ENCODE peak calls at places on chromosome 5, in four cellular contexts. N, U, R and T are unnamed samples.

GRCh38 chr5:168479166-168479565 is 7.1 kb upstream of the RARS1 start:
- DNase-seq in N (no peak), U (no peak), R (no peak), T (peak; percentile 17)

GRCh38 chr5:89930591-89931383 is 478.8 kb downstream of the CETN3 start:
- DNase-seq in N (no peak), U (no peak), R (no peak), T (no peak)

GRCh38 chr5:38994329-38994927 is 79.8 kb downstream of the RICTOR start:
- DNase-seq in N (no peak), U (no peak), R (no peak), T (no peak)

GRCh38 chr5:14753292-14753691 is 88.8 kb downstream of the OTULIN start:
- DNase-seq in N (no peak), U (no peak), R (no peak), T (no peak)

GRCh38 chr5:168334161-168335094 is 43.0 kb downstream of the WWC1 start:
- DNase-seq in N (peak; percentile 27), U (no peak), R (no peak), T (no peak)

GRCh38 chr5:132180134-132180745 is 47.4 kb downstream of the P4HA2 start:
- DNase-seq in N (peak; percentile 22), U (no peak), R (no peak), T (no peak)

GRCh38 chr5:172162348-172162747 is 25.7 kb downstream of the STK10 start:
- DNase-seq in N (no peak), U (no peak), R (no peak), T (no peak)

GRCh38 chr5:33736510-33736909 is 155.3 kb downstream of the ADAMTS12 start:
- DNase-seq in N (no peak), U (no peak), R (no peak), T (no peak)

GRCh38 chr5:55440188-55440646 is 94.5 kb downstream of the PLPP1 start:
- DNase-seq in N (no peak), U (no peak), R (no peak), T (no peak)

GRCh38 chr5:133742370-133743036 is 130.2 kb upstream of the FSTL4 start:
- DNase-seq in N (no peak), U (no peak), R (no peak), T (peak; percentile 74)

GRCh38 chr5:2204366-2205184 is 321.9 kb upstream of the IRX4 start:
- DNase-seq in N (no peak), U (peak; percentile 17), R (no peak), T (no peak)

GRCh38 chr5:95163079-95163478 is 121.8 kb downstream of the MCTP1 start:
- DNase-seq in N (no peak), U (no peak), R (no peak), T (no peak)

GRCh38 chr5:55885359-55885758 is 34.2 kb downstream of the IL31RA start:
- DNase-seq in N (no peak), U (no peak), R (no peak), T (no peak)

GRCh38 chr5:1371602-1372342 is 26.9 kb upstream of the CLPTM1L start:
- DNase-seq in N (no peak), U (no peak), R (no peak), T (no peak)

GRCh38 chr5:6574537-6574936 is 58.3 kb downstream of the NSUN2 start:
- DNase-seq in N (no peak), U (no peak), R (no peak), T (peak; percentile 79)

GRCh38 chr5:154391788-154392187 is 54.0 kb upstream of the SAP30L start:
- DNase-seq in N (no peak), U (no peak), R (no peak), T (no peak)

GRCh38 chr5:54309751-54310432 is 481 bp downstream of the ARL15 start:
- DNase-seq in N (peak; percentile 45), U (peak; percentile 42), R (no peak), T (no peak)

GRCh38 chr5:15008911-15009310 is 137.3 kb upstream of the ANKH start:
- DNase-seq in N (no peak), U (no peak), R (no peak), T (no peak)

GRCh38 chr5:1723957-1724821 is 75.4 kb downstream of the MRPL36 start:
- DNase-seq in N (peak; percentile 7), U (peak; percentile 18), R (peak; percentile 11), T (no peak)

GRCh38 chr5:181261320-181262085 is 560 bp upstream of the TRIM52 start:
- DNase-seq in N (peak; percentile 82), U (peak; percentile 85), R (peak; percentile 71), T (peak; percentile 93)

GRCh38 chr5:126544087-126544740 is 50.8 kb downstream of the ALDH7A1 start:
- DNase-seq in N (peak; percentile 73), U (no peak), R (no peak), T (no peak)

GRCh38 chr5:40619406-40619805 is 60.3 kb upstream of the PTGER4 start:
- DNase-seq in N (no peak), U (no peak), R (no peak), T (no peak)

GRCh38 chr5:110703481-110703880 is 23.0 kb downstream of the TMEM232 start:
- DNase-seq in N (no peak), U (no peak), R (no peak), T (no peak)

GRCh38 chr5:127851964-127852363 is 148.8 kb downstream of the CCDC192 start:
- DNase-seq in N (no peak), U (no peak), R (no peak), T (no peak)

GRCh38 chr5:138257583-138257982 is 16.8 kb downstream of the GFRA3 start:
- DNase-seq in N (no peak), U (no peak), R (no peak), T (no peak)

GRCh38 chr5:158807-159447 is 32.4 kb upstream of the LRRC14B start:
- DNase-seq in N (no peak), U (no peak), R (no peak), T (no peak)

GRCh38 chr5:80372780-80373179 is 35.1 kb upstream of the ZFYVE16 start:
- DNase-seq in N (no peak), U (no peak), R (no peak), T (no peak)

GRCh38 chr5:141875795-141876627 is 2.2 kb downstream of the PCDH1 start:
- DNase-seq in N (peak; percentile 42), U (peak; percentile 80), R (no peak), T (no peak)

GRCh38 chr5:172442592-172442991 is 11.7 kb downstream of the SH3PXD2B start:
- DNase-seq in N (no peak), U (no peak), R (no peak), T (no peak)

GRCh38 chr5:16574789-16575785 is 41.7 kb downstream of the RETREG1 start:
- DNase-seq in N (no peak), U (no peak), R (peak; percentile 35), T (no peak)

GRCh38 chr5:151647320-151647861 is 39.3 kb downstream of the SPARC start:
- DNase-seq in N (no peak), U (no peak), R (no peak), T (no peak)

GRCh38 chr5:160083012-160083436 is 36.2 kb downstream of the PWWP2A start:
- DNase-seq in N (no peak), U (no peak), R (no peak), T (no peak)

GRCh38 chr5:163649522-163649921 is 144.1 kb downstream of the MAT2B start:
- DNase-seq in N (no peak), U (no peak), R (no peak), T (no peak)

GRCh38 chr5:180647465-180647864 is 1.9 kb downstream of the FLT4 start:
- DNase-seq in N (no peak), U (no peak), R (no peak), T (no peak)

GRCh38 chr5:140398379-140398811 is 3.2 kb upstream of the ANKHD1 start:
- DNase-seq in N (no peak), U (no peak), R (no peak), T (no peak)

GRCh38 chr5:140403613-140404012 is 2.0 kb downstream of the ANKHD1 start:
- DNase-seq in N (no peak), U (no peak), R (no peak), T (no peak)

GRCh38 chr5:140401362-140402257 is at the start of gene ANKHD1:
- DNase-seq in N (peak; percentile 99), U (peak; percentile 98), R (peak; percentile 100), T (peak; percentile 100)

GRCh38 chr5:140402258-140403074 is 833 bp downstream of the ANKHD1 start:
- DNase-seq in N (peak; percentile 53), U (peak; percentile 58), R (peak; percentile 45), T (no peak)

GRCh38 chr5:140400730-140401361 is 787 bp upstream of the ANKHD1 start:
- DNase-seq in N (peak; percentile 98), U (peak; percentile 97), R (peak; percentile 92), T (peak; percentile 96)
- TF ChIP-seq POLR2A in N (no peak), U (peak; percentile 36), R (no peak), T (peak; percentile 24)

DNA sequence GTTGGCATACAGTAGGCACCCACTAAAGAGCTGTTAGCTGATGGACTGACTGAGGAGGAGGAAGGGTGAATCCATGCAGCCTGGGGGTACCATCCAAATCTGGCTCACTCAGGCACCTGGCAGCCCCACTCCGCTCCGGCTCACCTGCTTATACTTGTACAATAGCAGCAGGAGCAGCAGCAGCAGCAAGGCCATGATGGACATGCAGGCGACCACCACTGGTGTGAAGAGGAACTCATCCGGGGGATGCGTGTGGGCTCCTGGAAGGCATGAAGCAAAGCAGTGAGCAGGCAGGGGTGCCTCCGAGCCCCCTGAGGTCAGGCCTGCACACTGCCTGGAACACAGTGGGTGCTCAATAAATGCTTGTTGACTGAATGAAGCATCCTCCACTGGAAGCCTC is 18.3 kb downstream of the CSF1R start:
- DNase-seq in N (no peak), U (no peak), R (no peak), T (no peak)
- H3K4me3 ChIP-seq in N (no peak overlapping the region), U (no peak overlapping the region), R (no peak overlapping the region), T (no peak overlapping the region)

DNA sequence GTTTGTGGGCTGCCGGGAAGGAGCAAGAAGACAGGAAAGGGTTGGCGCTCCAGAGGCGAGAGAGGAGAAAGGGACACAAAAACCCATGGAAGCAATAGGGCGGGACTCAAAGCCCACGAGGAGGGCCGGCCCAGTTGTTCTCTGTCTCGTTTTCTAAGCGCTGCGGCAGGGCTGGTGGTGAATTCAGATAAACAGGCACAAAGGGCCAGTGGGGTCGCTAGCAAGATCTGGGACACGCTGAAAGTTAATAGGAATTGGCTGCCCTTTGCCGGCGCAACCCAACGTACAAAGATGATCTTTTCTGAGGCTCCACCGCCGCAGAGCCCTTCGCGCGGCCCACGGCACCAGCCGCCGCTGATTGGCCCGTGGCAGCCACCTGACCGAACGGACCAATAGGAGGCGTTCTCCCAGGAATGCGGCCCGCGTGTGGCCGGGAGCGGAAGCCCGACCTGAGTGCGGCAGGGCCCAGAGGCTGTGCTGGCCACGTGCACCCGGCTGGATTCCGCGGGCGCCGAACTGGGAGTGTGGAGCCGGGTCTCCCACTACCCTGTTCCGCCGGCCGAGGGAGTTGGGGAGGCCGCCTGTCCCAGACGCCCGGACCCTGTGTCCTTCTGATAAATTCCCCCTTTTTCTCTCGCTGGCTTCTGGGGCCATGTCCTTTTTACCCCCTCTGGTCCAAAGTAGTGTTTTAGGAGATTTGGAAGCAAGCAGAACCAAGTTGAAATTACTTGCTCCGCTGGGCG is 16.8 kb upstream of the NSD1 start:
- DNase-seq in N (peak; percentile 93), U (peak; percentile 85), R (peak; percentile 79), T (peak; percentile 97)
- TF ChIP-seq POLR2A in N (no peak), U (no peak), R (no peak), T (no peak)

GRCh38 chr5:173744527-173744926 is 128.1 kb upstream of the BOD1 start:
- DNase-seq in N (no peak), U (no peak), R (no peak), T (no peak)

GRCh38 chr5:173746050-173746449 is 129.6 kb upstream of the BOD1 start:
- DNase-seq in N (no peak), U (no peak), R (no peak), T (no peak)

GRCh38 chr5:173743641-173744343 is 127.3 kb upstream of the BOD1 start:
- DNase-seq in N (no peak), U (no peak), R (no peak), T (no peak)

GRCh38 chr5:173745123-173745522 is 128.7 kb upstream of the BOD1 start:
- DNase-seq in N (no peak), U (no peak), R (no peak), T (no peak)

GRCh38 chr5:173745561-173745960 is 129.1 kb upstream of the BOD1 start:
- DNase-seq in N (no peak), U (no peak), R (no peak), T (no peak)
- H3K4me3 ChIP-seq in N (no peak overlapping the region), U (no peak overlapping the region), R (no peak overlapping the region), T (no peak overlapping the region)